ENCODE peak calls at places on chromosome 11, in five cellular contexts. L, O, M, R and G are unnamed samples.
A peak's percentile ranks its signal among the peaks of the same experiment; 100 is the strongest.

GRCh38 chr11:12506502-12506921 is 129.1 kb downstream of the PARVA start:
- DNase-seq in L (no peak), R (no peak), O (peak; percentile 2), M (no peak), G (no peak)

GRCh38 chr11:68412593-68413475 is 47.7 kb upstream of the PPP6R3 start:
- DNase-seq in O (no peak), L (no peak), R (no peak), M (no peak), G (no peak)

GRCh38 chr11:9155930-9156329 is 64.5 kb upstream of the SCUBE2 start:
- DNase-seq in L (no peak), R (no peak), M (no peak), O (no peak), G (no peak)

GRCh38 chr11:22671751-22672150 is 5.3 kb downstream of the GAS2 start:
- DNase-seq in R (no peak), L (no peak), O (no peak), M (no peak), G (no peak)

GRCh38 chr11:13461291-13461690 is 1.7 kb downstream of the BTBD10 start:
- DNase-seq in M (no peak), R (no peak), O (no peak), L (no peak), G (no peak)

GRCh38 chr11:111694851-111695250 is 71.3 kb downstream of the PPP2R1B start:
- DNase-seq in O (no peak), M (peak; percentile 26), L (no peak), R (no peak), G (no peak)

GRCh38 chr11:76047231-76047630 is 159.1 kb downstream of the WNT11 start:
- DNase-seq in R (no peak), L (no peak), O (no peak), M (peak; percentile 33), G (no peak)

GRCh38 chr11:110991621-110992355 is 253.7 kb upstream of the POU2AF2 start:
- DNase-seq in R (no peak), L (no peak), O (no peak), M (no peak), G (no peak)

GRCh38 chr11:73137262-73137941 is 4.7 kb downstream of the FCHSD2 start:
- DNase-seq in M (no peak), R (no peak), O (no peak), L (no peak), G (peak; percentile 66)

GRCh38 chr11:75577198-75577597 is 15.1 kb downstream of the SERPINH1 start:
- DNase-seq in L (no peak), R (peak; percentile 61), O (peak; percentile 88), M (no peak), G (peak; percentile 35)

GRCh38 chr11:79942071-79942470 is 501.2 kb upstream of the TENM4 start:
- DNase-seq in L (no peak), M (no peak), O (no peak), R (no peak), G (no peak)

GRCh38 chr11:16669799-16670415 is 68.5 kb upstream of the C11orf58 start:
- DNase-seq in L (peak; percentile 34), M (no peak), R (peak; percentile 9), O (no peak), G (peak; percentile 1)

GRCh38 chr11:45927332-45927683 is 4.9 kb downstream of the LARGE2 start:
- DNase-seq in R (no peak), L (no peak), M (no peak), O (no peak), G (peak; percentile 47)
- TF ChIP-seq MAX in R (no peak), L (no peak), M (no peak), O (no peak), G (peak; percentile 52)

GRCh38 chr11:33829430-33830141 is 55.3 kb upstream of the FBXO3 start:
- DNase-seq in M (peak; percentile 76), O (peak; percentile 79), R (peak; percentile 81), L (peak; percentile 40), G (peak; percentile 74)

GRCh38 chr11:33830903-33831648 is 56.8 kb upstream of the FBXO3 start:
- DNase-seq in L (no peak), O (no peak), M (no peak), R (no peak), G (no peak)

GRCh38 chr11:33832676-33833075 is 58.4 kb upstream of the FBXO3 start:
- DNase-seq in L (no peak), O (no peak), R (no peak), M (no peak), G (no peak)

DNA sequence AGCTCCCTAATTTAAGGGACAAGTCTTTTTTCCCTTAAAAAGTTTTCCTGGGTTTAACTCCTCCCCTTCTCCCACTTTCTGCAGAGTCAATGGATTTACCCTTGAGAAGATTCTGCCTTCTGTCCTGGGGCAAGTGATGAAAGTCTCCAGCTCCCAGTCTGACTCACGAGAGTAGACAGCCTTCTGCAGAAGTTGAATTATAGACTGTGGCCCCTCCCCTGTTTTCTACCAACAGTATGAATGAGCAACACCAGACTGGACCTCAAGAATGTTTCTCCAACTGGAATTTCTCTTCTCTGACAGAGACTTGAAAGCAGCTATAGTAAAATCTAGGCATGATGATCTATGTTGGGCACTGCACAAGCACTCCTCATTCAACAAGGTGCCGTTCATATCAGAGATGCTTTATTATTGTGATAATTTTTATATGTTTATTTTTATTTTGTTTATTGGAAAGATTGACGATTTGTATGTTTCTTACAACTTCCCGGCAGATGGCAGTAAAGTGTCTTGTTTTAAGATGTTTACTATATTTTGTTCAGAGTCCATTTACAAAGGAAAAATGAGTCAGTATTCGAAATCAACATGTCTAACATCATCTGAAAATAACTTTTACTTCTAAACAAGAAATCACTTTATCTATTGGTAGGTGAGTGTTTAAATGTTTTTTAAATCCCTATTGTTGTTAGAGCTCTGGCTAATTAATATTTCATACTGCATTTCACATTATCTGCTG is 56.6 kb downstream of the LMO2 start:
- DNase-seq in M (peak; percentile 37), R (peak; percentile 35), O (no peak), L (peak; percentile 48), G (peak; percentile 68)
- TF ChIP-seq CTCF in M (no peak), R (peak; percentile 59), O (no peak), L (peak; percentile 36), G (no peak)

GRCh38 chr11:117750916-117751773 is 45.9 kb downstream of the DSCAML1 start:
- DNase-seq in M (no peak), R (no peak), L (no peak), O (no peak), G (no peak)

GRCh38 chr11:117749541-117749910 is 47.5 kb downstream of the DSCAML1 start:
- DNase-seq in R (no peak), L (no peak), O (no peak), M (no peak), G (no peak)

GRCh38 chr11:117752721-117753237 is 44.2 kb downstream of the DSCAML1 start:
- DNase-seq in M (no peak), L (no peak), O (no peak), R (no peak), G (no peak)

GRCh38 chr11:117748771-117749540 is 48.1 kb downstream of the DSCAML1 start:
- DNase-seq in R (no peak), O (no peak), M (no peak), L (no peak), G (no peak)

GRCh38 chr11:117750357-117750756 is 46.7 kb downstream of the DSCAML1 start:
- DNase-seq in L (no peak), M (no peak), O (no peak), R (no peak), G (no peak)
- TF ChIP-seq POLR2A in L (no peak), M (no peak), O (no peak), R (no peak), G (no peak)

GRCh38 chr11:720017-720641 is 14.1 kb downstream of the EPS8L2 start:
- DNase-seq in O (no peak), M (no peak), L (no peak), R (no peak), G (no peak)
- TF ChIP-seq MAX in O (no peak), M (no peak), L (no peak), R (no peak), G (no peak)

GRCh38 chr11:62142921-62143320 is 19.1 kb downstream of the INCENP start:
- DNase-seq in R (no peak), L (no peak), O (no peak), M (no peak), G (no peak)

GRCh38 chr11:62139526-62140301 is 15.9 kb downstream of the INCENP start:
- DNase-seq in M (no peak), O (no peak), L (no peak), R (no peak), G (no peak)

GRCh38 chr11:62140302-62141110 is 16.7 kb downstream of the INCENP start:
- DNase-seq in R (no peak), O (no peak), L (no peak), M (no peak), G (no peak)

GRCh38 chr11:62142043-62142375 is 18.2 kb downstream of the INCENP start:
- DNase-seq in L (no peak), O (no peak), R (no peak), M (no peak), G (no peak)

GRCh38 chr11:62141111-62142042 is 17.6 kb downstream of the INCENP start:
- DNase-seq in R (no peak), L (no peak), M (no peak), O (no peak), G (no peak)
- TF ChIP-seq CTCF in R (no peak), L (no peak), M (no peak), O (no peak), G (no peak)

GRCh38 chr11:10692716-10693115 is 839 bp downstream of the IRAG1 start:
- DNase-seq in R (no peak), O (no peak), L (no peak), M (no peak), G (no peak)
- TF ChIP-seq POLR2A in R (no peak), O (no peak), L (no peak), M (no peak), G (no peak)